ENCODE peak calls at places on chromosome 10, in six cellular contexts. F is osteocyte, L is neural crest cell, K is tibial artery, Q is mammary epithelial cell, U is left ventricle myocardium inferior. E is an unnamed sample.

GRCh38 chr10:121216721-121217181 is 365.6 kb downstream of the WDR11 start:
- DNase-seq in F (no peak), L (no peak), K (peak), Q (no peak), U (peak), E (no peak)

GRCh38 chr10:34407227-34407626 is 407.9 kb downstream of the PARD3 start:
- DNase-seq in F (no peak), L (no peak), K (no peak), Q (no peak), U (peak), E (no peak)

GRCh38 chr10:26534384-26534783 is 96.2 kb downstream of the APBB1IP start:
- DNase-seq in F (no peak), L (no peak), K (no peak), Q (no peak), U (no peak), E (no peak)

GRCh38 chr10:34244787-34245484 is 570.2 kb downstream of the PARD3 start:
- DNase-seq in F (no peak), L (no peak), K (no peak), Q (no peak), U (no peak), E (no peak)

GRCh38 chr10:33157108-33157507 is 177.4 kb downstream of the NRP1 start:
- DNase-seq in F (no peak), L (no peak), K (no peak), Q (peak), U (no peak), E (no peak)

GRCh38 chr10:122139627-122140151 is 131.4 kb upstream of the BTBD16 start:
- DNase-seq in F (no peak), L (no peak), K (no peak), Q (no peak), U (peak), E (no peak)

GRCh38 chr10:51341216-51341615 is 266.9 kb downstream of the PRKG1 start:
- DNase-seq in F (no peak), L (no peak), K (no peak), Q (peak), U (no peak), E (no peak)

GRCh38 chr10:93992400-93993030 is 1.2 kb upstream of the PLCE1 start:
- DNase-seq in F (no peak), L (no peak), K (no peak), Q (no peak), U (no peak), E (no peak)

GRCh38 chr10:128860574-128860973 is 606.5 kb upstream of the MGMT start:
- DNase-seq in F (peak), L (no peak), K (no peak), Q (no peak), U (no peak), E (no peak)

GRCh38 chr10:5945561-5946418 is 31.6 kb downstream of the IL15RA start:
- DNase-seq in F (no peak), L (no peak), K (peak), Q (peak), U (peak), E (no peak)

DNA sequence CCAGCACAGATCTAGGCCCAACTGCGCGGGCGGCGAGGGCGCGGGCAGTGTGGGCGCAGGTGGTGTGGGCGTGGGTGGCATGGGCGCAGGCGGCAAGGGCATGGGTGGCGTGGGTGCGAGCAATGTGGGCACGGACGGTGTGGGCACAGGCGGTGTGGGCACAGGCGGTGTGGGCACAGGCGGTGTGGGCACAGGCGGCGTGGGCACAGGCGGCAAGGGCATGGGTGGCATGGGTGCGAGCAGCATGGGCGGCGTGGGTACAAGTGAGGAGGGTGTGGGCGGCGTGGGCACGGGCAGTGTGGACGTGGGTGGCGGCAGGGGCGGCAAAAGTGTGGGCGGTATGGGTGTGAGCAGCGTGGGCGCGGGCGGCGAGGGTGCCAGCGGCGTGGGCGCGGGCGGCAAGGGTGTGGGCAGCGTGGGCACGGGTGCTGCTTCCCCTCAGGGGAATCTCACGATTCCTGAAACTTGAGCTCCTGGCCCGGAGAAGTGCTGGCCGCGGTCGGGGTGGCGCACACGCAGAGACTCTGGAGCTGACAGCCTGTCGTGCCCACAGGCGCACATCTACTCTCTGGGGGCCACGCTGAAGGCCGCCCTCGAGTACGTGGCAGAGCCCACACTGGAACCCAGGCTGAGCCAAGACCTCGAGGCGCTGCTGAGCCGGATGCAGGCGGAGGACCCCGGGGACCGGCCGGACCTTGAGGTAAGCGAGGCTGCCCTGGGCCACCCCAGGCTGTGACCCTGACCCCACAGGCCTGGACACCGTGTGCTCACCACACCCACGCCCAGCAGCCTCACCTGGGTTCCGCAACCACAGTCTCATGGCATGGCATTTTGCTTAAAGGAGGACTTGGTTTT is 23.0 kb downstream of the KNDC1 start:
- DNase-seq in F (no peak), L (no peak), K (no peak), Q (no peak), U (no peak), E (no peak)
- TF ChIP-seq CTCF in F (no peak), L (no peak), K (no peak), Q (no peak), U (no peak), E (no peak)

GRCh38 chr10:22417736-22418268 is 72.5 kb downstream of the SPAG6 start:
- DNase-seq in F (no peak), L (no peak), K (no peak), Q (no peak), U (no peak), E (no peak)

GRCh38 chr10:22426653-22427052 is 81.4 kb downstream of the SPAG6 start:
- DNase-seq in F (no peak), L (no peak), K (no peak), Q (no peak), U (no peak), E (no peak)

GRCh38 chr10:22415072-22415471 is 69.8 kb downstream of the SPAG6 start:
- DNase-seq in F (no peak), L (no peak), K (no peak), Q (no peak), U (no peak), E (no peak)

DNA sequence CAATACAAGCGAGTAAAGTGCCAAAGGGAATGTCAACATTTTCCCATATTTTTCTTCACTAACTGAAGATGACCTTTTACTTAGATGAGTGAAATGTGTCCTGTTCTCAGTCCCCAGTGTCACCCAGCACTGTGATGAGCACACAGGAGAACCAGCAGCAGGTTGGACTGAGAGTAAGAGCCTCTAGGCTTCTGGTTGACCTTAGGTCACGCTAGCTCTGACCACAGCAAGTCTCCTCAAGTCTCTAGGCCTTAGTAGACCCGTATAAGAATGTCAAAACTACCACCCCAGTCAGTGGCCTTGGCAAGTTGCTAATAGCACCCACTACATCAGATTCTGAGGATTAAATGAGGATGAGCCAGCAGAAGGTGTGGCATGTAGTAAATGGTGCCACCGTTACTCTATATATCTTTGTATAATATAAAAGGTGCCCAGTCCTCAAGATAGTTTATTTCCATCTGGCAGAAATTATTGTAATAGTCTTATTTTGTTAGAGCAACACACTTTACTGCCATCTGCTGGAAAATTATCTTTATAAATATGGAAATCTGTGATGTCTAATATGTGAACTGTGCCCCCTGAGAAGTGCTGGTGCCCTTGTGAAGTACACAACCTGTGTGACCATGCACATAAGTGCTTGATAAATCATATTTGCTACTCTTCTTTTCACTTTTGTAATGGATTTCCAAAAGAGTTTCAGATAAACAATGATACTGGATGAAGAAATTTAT is 75.7 kb downstream of the SPAG6 start:
- DNase-seq in F (no peak), L (no peak), K (no peak), Q (no peak), U (no peak), E (no peak)
- TF ChIP-seq CTCF in F (peak), L (no peak), K (peak), Q (peak), U (peak), E (no peak)

DNA sequence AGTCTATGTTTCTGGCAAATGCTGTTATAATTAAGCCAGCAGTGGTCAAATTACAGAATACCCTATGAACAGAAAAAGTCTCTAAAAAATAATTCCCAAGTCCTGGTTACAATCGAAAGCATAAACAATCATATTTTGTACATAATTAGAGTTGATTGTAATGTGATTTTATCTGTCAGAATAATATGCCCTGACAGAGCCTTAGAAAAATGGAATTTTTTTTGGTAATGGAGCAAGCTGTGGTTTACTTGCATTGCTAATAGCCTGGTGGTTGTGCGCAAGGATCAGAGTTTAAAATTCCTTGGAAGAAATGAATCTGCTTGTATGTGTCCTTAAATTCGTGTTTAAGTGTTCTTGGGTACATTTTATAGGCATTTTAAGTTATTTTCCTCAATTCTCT is 702.7 kb upstream of the FZD8 start:
- DNase-seq in F (no peak), L (no peak), K (no peak), Q (no peak), U (no peak), E (no peak)
- TF ChIP-seq CTCF in F (no peak), L (no peak), K (no peak), Q (no peak), U (no peak), E (no peak)

GRCh38 chr10:72370201-72370722 is 15.5 kb upstream of the DNAJB12 start:
- DNase-seq in F (no peak), L (no peak), K (no peak), Q (no peak), U (no peak), E (no peak)

GRCh38 chr10:72379776-72380175 is 25.1 kb upstream of the DNAJB12 start:
- DNase-seq in F (no peak), L (no peak), K (no peak), Q (no peak), U (no peak), E (no peak)

GRCh38 chr10:72375173-72375572 is 20.5 kb upstream of the DNAJB12 start:
- DNase-seq in F (no peak), L (no peak), K (no peak), Q (no peak), U (no peak), E (no peak)

GRCh38 chr10:72379062-72379461 is 24.3 kb upstream of the DNAJB12 start:
- DNase-seq in F (no peak), L (no peak), K (no peak), Q (no peak), U (no peak), E (no peak)

GRCh38 chr10:72375585-72375984 is 20.9 kb upstream of the DNAJB12 start:
- DNase-seq in F (no peak), L (no peak), K (no peak), Q (no peak), U (no peak), E (no peak)
- TF ChIP-seq CTCF in F (no peak), L (peak), K (no peak), Q (peak), U (peak), E (no peak)

GRCh38 chr10:88386878-88387773 is 196.0 kb downstream of the RNLS start:
- DNase-seq in F (no peak), L (peak), K (peak), Q (peak), U (no peak), E (no peak)

GRCh38 chr10:88389456-88389855 is 193.7 kb downstream of the RNLS start:
- DNase-seq in F (no peak), L (peak), K (peak), Q (peak), U (no peak), E (peak)

GRCh38 chr10:88382699-88383098 is 200.4 kb downstream of the RNLS start:
- DNase-seq in F (no peak), L (no peak), K (no peak), Q (no peak), U (no peak), E (no peak)

GRCh38 chr10:88386204-88386877 is 196.8 kb downstream of the RNLS start:
- DNase-seq in F (no peak), L (no peak), K (no peak), Q (peak), U (no peak), E (no peak)

GRCh38 chr10:88385601-88386203 is 197.4 kb downstream of the RNLS start:
- DNase-seq in F (no peak), L (no peak), K (no peak), Q (peak), U (no peak), E (no peak)
- TF ChIP-seq CTCF in F (no peak), L (no peak), K (no peak), Q (peak), U (no peak), E (no peak)

GRCh38 chr10:78974409-78975317 is 94.1 kb upstream of the ZMIZ1 start:
- DNase-seq in F (no peak), L (peak), K (peak), Q (peak), U (peak), E (peak)
- TF ChIP-seq CTCF in F (peak), L (peak), K (peak), Q (peak), U (peak), E (peak)

DNA sequence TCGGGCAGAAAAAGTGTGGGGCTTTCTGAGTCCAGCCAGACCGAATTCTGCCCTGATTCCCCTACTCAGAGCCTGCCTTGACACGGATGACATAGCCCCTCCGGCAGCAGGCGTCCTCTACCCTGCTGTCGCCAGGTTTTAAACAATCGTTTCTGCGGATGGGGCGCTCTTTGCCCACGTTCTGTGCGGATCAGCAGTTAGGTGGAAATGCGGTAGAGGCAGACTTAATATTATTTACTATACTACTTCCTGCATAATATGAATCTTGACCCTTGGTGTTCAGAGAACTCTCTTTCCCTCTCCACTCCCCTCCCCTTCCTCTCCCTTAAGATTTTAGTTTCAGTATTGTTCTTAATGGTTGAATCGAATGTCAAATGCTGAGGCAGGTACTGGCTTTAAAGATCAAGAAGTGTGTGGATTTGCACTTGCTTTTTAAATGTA is 2.4 kb downstream of the GATA3 start:
- DNase-seq in F (no peak), L (no peak), K (no peak), Q (peak), U (no peak), E (no peak)
- TF ChIP-seq CTCF in F (no peak), L (no peak), K (no peak), Q (peak), U (no peak), E (no peak)

GRCh38 chr10:72333111-72334012 is 21.4 kb downstream of the DNAJB12 start:
- DNase-seq in F (no peak), L (no peak), K (no peak), Q (no peak), U (peak), E (no peak)

GRCh38 chr10:72336259-72337038 is 18.3 kb downstream of the DNAJB12 start:
- DNase-seq in F (no peak), L (no peak), K (no peak), Q (peak), U (peak), E (no peak)

GRCh38 chr10:72335394-72336258 is 19.1 kb downstream of the DNAJB12 start:
- DNase-seq in F (no peak), L (no peak), K (peak), Q (peak), U (peak), E (no peak)

GRCh38 chr10:72334196-72334831 is 20.4 kb downstream of the DNAJB12 start:
- DNase-seq in F (no peak), L (peak), K (no peak), Q (no peak), U (peak), E (peak)

DNA sequence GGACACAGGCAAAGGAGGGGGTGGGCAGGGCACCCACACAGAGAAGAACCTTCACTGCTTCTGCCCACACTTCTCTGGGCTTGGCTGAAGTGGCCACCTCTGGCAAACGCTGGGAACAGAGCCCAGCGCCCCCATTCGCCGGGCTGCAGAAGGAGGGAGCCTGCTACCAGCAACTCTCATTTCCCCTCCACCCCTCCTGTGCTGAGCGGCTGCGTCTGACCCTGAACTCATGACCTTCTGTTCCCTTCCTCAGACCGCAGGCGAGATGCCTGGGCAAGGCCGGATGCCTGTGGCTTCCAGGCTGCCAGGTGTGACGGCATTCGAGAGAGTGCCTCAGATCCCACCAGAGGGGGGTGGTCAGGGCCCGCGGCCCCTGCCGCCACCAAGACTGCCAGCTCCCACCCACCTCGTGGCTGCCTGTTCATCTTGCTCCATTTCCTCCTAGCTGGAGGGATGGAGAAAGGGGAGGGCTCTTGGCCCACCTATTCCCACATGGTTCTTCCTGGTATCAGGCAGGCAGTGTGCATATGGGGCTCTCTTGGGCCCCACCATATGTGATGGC is 19.8 kb downstream of the DNAJB12 start:
- DNase-seq in F (peak), L (no peak), K (peak), Q (peak), U (peak), E (no peak)
- TF ChIP-seq CTCF in F (peak), L (no peak), K (no peak), Q (peak), U (no peak), E (no peak)

E was measured in nephron progenitor cell.